ENCODE peak calls at places on chromosomes 7 and 10, in six cellular contexts. One of them, this sample, is unnamed.
A peak's percentile ranks its signal among the peaks of the same experiment; 100 is the strongest.

GRCh38 chr7:158695726-158696452 is 8.7 kb downstream of the NCAPG2 start:
- DNase-seq in HepG2: peak; percentile 35
- DNase-seq in SK-N-SH: peak; percentile 62
- DNase-seq in GM12878: peak; percentile 28
- DNase-seq in H1: no peak
- DNase-seq in K562: no peak
- DNase-seq in this sample: peak; percentile 91

GRCh38 chr7:27080844-27081423 is 14.9 kb downstream of the HOXA1 start:
- DNase-seq in HepG2: peak; percentile 50
- DNase-seq in SK-N-SH: no peak
- DNase-seq in GM12878: no peak
- DNase-seq in H1: no peak
- DNase-seq in K562: no peak
- DNase-seq in this sample: no peak

GRCh38 chr10:98790817-98791216 is 344.1 kb upstream of the HPS1 start:
- DNase-seq in HepG2: no peak
- DNase-seq in SK-N-SH: peak; percentile 61
- DNase-seq in GM12878: no peak
- DNase-seq in H1: no peak
- DNase-seq in K562: no peak
- DNase-seq in this sample: no peak

GRCh38 chr7:13949450-13949849 is 40.0 kb downstream of the ETV1 start:
- DNase-seq in HepG2: no peak
- DNase-seq in SK-N-SH: peak; percentile 74
- DNase-seq in GM12878: no peak
- DNase-seq in H1: no peak
- DNase-seq in K562: no peak
- DNase-seq in this sample: no peak

GRCh38 chr7:105141068-105141467 is 127.1 kb downstream of the KMT2E start:
- DNase-seq in HepG2: peak; percentile 21
- DNase-seq in SK-N-SH: peak; percentile 66
- DNase-seq in GM12878: no peak
- DNase-seq in H1: peak; percentile 33
- DNase-seq in K562: peak; percentile 57
- DNase-seq in this sample: no peak

GRCh38 chr10:132118366-132118765 is 52.6 kb downstream of the JAKMIP3 start:
- DNase-seq in HepG2: no peak
- DNase-seq in SK-N-SH: no peak
- DNase-seq in GM12878: no peak
- DNase-seq in H1: no peak
- DNase-seq in K562: no peak
- DNase-seq in this sample: no peak

GRCh38 chr7:1080918-1081255 is 7.0 kb upstream of the GPER1 start:
- DNase-seq in HepG2: no peak
- DNase-seq in SK-N-SH: no peak
- DNase-seq in GM12878: no peak
- DNase-seq in H1: no peak
- DNase-seq in K562: no peak
- DNase-seq in this sample: no peak

GRCh38 chr10:117268258-117268657 is 27.3 kb downstream of the SLC18A2 start:
- DNase-seq in HepG2: no peak
- DNase-seq in SK-N-SH: no peak
- DNase-seq in GM12878: no peak
- DNase-seq in H1: no peak
- DNase-seq in K562: no peak
- DNase-seq in this sample: no peak

GRCh38 chr7:87875151-87876039 is 765 bp downstream of the SLC25A40 start:
- DNase-seq in HepG2: peak; percentile 18
- DNase-seq in SK-N-SH: peak; percentile 86
- DNase-seq in GM12878: no peak
- DNase-seq in H1: no peak
- DNase-seq in K562: peak; percentile 36
- DNase-seq in this sample: peak; percentile 6

GRCh38 chr10:95395947-95396449 is 105.2 kb upstream of the PDLIM1 start:
- DNase-seq in HepG2: no peak
- DNase-seq in SK-N-SH: no peak
- DNase-seq in GM12878: no peak
- DNase-seq in H1: no peak
- DNase-seq in K562: no peak
- DNase-seq in this sample: no peak

GRCh38 chr10:15197276-15197675 is 28.8 kb upstream of the NMT2 start:
- DNase-seq in HepG2: no peak
- DNase-seq in SK-N-SH: no peak
- DNase-seq in GM12878: no peak
- DNase-seq in H1: no peak
- DNase-seq in K562: no peak
- DNase-seq in this sample: no peak

GRCh38 chr10:28111712-28112111 is 112.8 kb upstream of the ODAD2 start:
- DNase-seq in HepG2: no peak
- DNase-seq in SK-N-SH: no peak
- DNase-seq in GM12878: no peak
- DNase-seq in H1: no peak
- DNase-seq in K562: no peak
- DNase-seq in this sample: no peak

GRCh38 chr7:149772821-149773425 is 465 bp downstream of the ZNF467 start:
- DNase-seq in HepG2: no peak
- DNase-seq in SK-N-SH: no peak
- DNase-seq in GM12878: no peak
- DNase-seq in H1: no peak
- DNase-seq in K562: peak; percentile 82
- DNase-seq in this sample: no peak

GRCh38 chr10:10663587-10663986 is 354.1 kb upstream of the CELF2 start:
- DNase-seq in HepG2: no peak
- DNase-seq in SK-N-SH: no peak
- DNase-seq in GM12878: no peak
- DNase-seq in H1: no peak
- DNase-seq in K562: no peak
- DNase-seq in this sample: peak; percentile 20

GRCh38 chr7:100397336-100398081 is 24.2 kb downstream of the PILRA start:
- DNase-seq in HepG2: no peak
- DNase-seq in SK-N-SH: no peak
- DNase-seq in GM12878: no peak
- DNase-seq in H1: no peak
- DNase-seq in K562: peak; percentile 39
- DNase-seq in this sample: no peak

GRCh38 chr10:124018886-124019525 is 74.4 kb downstream of the CHST15 start:
- DNase-seq in HepG2: no peak
- DNase-seq in SK-N-SH: no peak
- DNase-seq in GM12878: no peak
- DNase-seq in H1: no peak
- DNase-seq in K562: no peak
- DNase-seq in this sample: no peak

GRCh38 chr10:124022066-124022465 is 71.3 kb downstream of the CHST15 start:
- DNase-seq in HepG2: no peak
- DNase-seq in SK-N-SH: no peak
- DNase-seq in GM12878: no peak
- DNase-seq in H1: no peak
- DNase-seq in K562: no peak
- DNase-seq in this sample: no peak

GRCh38 chr10:124020871-124021823 is 72.3 kb downstream of the CHST15 start:
- DNase-seq in HepG2: no peak
- DNase-seq in SK-N-SH: no peak
- DNase-seq in GM12878: no peak
- DNase-seq in H1: peak; percentile 73
- DNase-seq in K562: no peak
- DNase-seq in this sample: peak; percentile 45

GRCh38 chr10:124017729-124018128 is 75.7 kb downstream of the CHST15 start:
- DNase-seq in HepG2: no peak
- DNase-seq in SK-N-SH: no peak
- DNase-seq in GM12878: no peak
- DNase-seq in H1: no peak
- DNase-seq in K562: no peak
- DNase-seq in this sample: no peak

DNA sequence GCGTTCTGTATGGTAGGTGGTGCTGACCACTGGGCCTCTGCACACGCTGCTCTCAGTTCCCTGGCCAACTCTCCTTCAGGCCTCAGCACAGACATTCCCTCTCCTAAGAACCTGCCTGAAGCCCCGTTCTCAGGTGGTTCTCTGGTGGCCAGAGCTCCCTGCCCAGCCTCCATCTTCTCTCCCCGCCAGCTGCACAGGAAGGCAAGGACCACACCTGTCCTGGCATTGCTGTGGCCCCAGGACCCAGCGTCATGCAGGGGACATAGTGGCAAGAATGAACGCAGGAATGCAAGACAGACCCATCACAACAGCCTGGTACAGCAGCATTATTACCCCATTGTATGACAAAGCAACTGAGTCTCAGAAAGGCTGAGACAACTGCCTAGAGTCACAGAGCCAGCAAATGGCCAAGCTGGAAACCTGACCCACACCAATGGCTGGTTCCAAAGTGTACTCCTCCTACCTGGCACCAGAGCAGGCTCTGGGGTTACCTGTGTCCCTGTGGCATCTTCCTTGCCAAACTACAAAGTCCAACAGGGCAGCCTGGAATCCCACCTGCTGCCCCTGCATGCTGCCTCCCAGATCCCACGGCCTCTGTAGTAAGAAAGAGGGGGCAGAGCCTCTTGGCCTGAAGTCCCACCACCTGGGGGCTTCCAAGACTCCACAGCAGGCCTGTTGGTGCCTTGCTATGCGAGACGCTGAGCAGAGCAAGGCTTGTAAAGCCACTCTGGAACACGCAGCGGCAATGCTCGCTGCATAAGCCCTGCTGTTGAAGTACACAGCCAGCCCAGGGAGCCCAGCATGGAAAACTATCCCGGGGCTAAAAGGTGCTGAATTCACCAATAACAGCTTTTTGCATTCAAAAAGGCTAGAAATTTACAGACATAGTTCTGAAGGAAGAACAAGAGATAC is 73.3 kb downstream of the CHST15 start:
- DNase-seq in HepG2: no peak
- DNase-seq in SK-N-SH: no peak
- DNase-seq in GM12878: no peak
- DNase-seq in H1: peak; percentile 44
- DNase-seq in K562: no peak
- DNase-seq in this sample: no peak
- TF ChIP-seq POLR2AphosphoS5 in HepG2: no peak
- TF ChIP-seq POLR2AphosphoS5 in SK-N-SH: no peak
- TF ChIP-seq POLR2AphosphoS5 in GM12878: no peak
- TF ChIP-seq POLR2AphosphoS5 in H1: no peak
- TF ChIP-seq POLR2AphosphoS5 in K562: no peak
- TF ChIP-seq POLR2AphosphoS5 in this sample: no peak

DNA sequence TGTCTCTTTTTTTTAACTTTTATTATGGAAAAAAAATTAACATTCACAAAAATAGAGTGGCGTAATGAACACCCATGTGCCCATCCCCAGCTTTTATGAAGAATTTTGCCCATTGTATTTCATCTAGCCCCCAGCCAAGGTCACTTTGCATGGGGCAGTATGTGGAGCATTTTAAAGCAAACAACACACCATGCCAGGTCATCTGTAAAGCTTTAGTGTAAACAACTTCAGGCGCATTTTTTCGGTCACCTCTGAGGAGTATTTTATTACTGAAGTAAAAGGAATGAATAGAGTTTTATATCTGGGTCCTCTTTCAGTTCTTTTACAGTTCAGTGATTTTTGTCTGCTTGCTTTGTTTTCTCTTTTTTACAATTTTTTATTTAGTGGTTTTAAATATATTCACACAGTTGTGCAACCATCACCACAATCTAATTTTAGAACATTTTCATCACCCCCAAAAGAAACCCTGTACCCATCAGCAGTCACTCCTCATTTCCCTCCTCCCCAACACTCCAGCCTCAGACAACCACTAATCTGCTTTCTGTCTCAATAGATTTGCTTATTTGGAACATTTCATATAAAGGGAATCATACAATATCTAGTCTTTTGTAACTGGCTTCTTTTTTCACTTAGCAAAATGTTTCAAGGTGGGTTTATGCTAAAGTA is 87.9 kb downstream of the SLC37A3 start:
- DNase-seq in HepG2: peak; percentile 88
- DNase-seq in SK-N-SH: no peak
- DNase-seq in GM12878: no peak
- DNase-seq in H1: no peak
- DNase-seq in K562: no peak
- DNase-seq in this sample: no peak
- TF ChIP-seq GABPA in HepG2: no peak
- TF ChIP-seq GABPA in SK-N-SH: no peak
- TF ChIP-seq GABPA in GM12878: no peak
- TF ChIP-seq GABPA in H1: no peak
- TF ChIP-seq GABPA in K562: no peak
- TF ChIP-seq GABPA in this sample: no peak

GRCh38 chr7:39184387-39184786 is 206.7 kb downstream of the POU6F2 start:
- DNase-seq in HepG2: no peak
- DNase-seq in SK-N-SH: no peak
- DNase-seq in GM12878: no peak
- DNase-seq in H1: no peak
- DNase-seq in K562: no peak
- DNase-seq in this sample: no peak

GRCh38 chr7:39186131-39186530 is 208.4 kb downstream of the POU6F2 start:
- DNase-seq in HepG2: no peak
- DNase-seq in SK-N-SH: no peak
- DNase-seq in GM12878: no peak
- DNase-seq in H1: no peak
- DNase-seq in K562: no peak
- DNase-seq in this sample: no peak

GRCh38 chr7:39186671-39187070 is 209.0 kb downstream of the POU6F2 start:
- DNase-seq in HepG2: no peak
- DNase-seq in SK-N-SH: no peak
- DNase-seq in GM12878: no peak
- DNase-seq in H1: no peak
- DNase-seq in K562: no peak
- DNase-seq in this sample: no peak

GRCh38 chr7:39192476-39192875 is 214.8 kb downstream of the POU6F2 start:
- DNase-seq in HepG2: no peak
- DNase-seq in SK-N-SH: no peak
- DNase-seq in GM12878: no peak
- DNase-seq in H1: no peak
- DNase-seq in K562: no peak
- DNase-seq in this sample: no peak

DNA sequence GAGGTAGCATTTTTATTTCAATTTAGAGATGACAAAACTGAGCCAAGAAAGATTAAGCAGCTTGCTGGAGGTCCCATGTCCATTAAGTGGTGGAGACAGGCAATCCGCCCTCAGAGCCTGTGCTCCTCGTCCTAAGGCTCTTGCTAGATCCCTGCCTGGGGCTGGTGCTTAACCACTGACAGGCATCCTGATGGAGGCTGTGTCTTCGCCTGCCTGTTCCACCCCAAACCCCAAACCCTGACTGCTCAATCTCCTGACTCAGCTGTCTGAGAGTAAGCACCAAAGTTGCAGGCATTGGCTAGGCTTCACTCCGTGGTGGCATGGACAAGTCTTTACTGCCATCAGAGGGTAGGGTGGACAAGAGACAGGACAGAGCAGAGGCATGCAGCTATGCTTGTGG is 209.4 kb downstream of the POU6F2 start:
- DNase-seq in HepG2: no peak
- DNase-seq in SK-N-SH: no peak
- DNase-seq in GM12878: no peak
- DNase-seq in H1: no peak
- DNase-seq in K562: no peak
- DNase-seq in this sample: no peak
- TF ChIP-seq POLR2AphosphoS5 in HepG2: no peak
- TF ChIP-seq POLR2AphosphoS5 in SK-N-SH: no peak
- TF ChIP-seq POLR2AphosphoS5 in GM12878: no peak
- TF ChIP-seq POLR2AphosphoS5 in H1: no peak
- TF ChIP-seq POLR2AphosphoS5 in K562: no peak
- TF ChIP-seq POLR2AphosphoS5 in this sample: no peak

DNA sequence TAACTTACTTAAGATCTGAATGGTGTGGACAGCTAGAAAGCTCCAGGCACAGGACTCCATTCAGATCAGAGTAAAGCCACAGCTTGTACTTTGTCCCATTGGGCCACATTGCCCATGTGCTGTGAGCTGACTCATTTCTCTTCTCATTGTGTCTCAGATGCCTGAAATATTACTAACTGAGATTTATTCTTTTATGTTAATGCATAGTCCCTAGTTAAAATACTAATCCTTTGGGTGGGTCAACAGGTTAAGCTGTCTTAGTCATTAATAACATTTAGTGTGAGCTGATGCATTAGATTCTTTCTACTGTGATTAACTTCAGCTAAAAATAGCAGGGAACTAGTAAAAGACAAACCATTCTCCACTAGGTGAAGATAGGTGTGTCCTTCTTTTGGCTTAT is 104.7 kb upstream of the ARMC3 start:
- DNase-seq in HepG2: peak; percentile 79
- DNase-seq in SK-N-SH: no peak
- DNase-seq in GM12878: peak; percentile 23
- DNase-seq in H1: no peak
- DNase-seq in K562: no peak
- DNase-seq in this sample: no peak
- TF ChIP-seq GABPA in HepG2: no peak
- TF ChIP-seq GABPA in SK-N-SH: no peak
- TF ChIP-seq GABPA in GM12878: no peak
- TF ChIP-seq GABPA in H1: no peak
- TF ChIP-seq GABPA in K562: no peak
- TF ChIP-seq GABPA in this sample: no peak